ENCODE peak calls at places on chromosome 16, in seven cellular contexts. W is lower leg skin, C is omental fat pad, D is DMS153, R is activated gamma-delta T cell, I is heart right ventricle, F is hepatocyte. P is an unnamed sample.

GRCh38 chr16:86884256-86884655 is 305.9 kb downstream of the FOXL1 start:
- DNase-seq in W (no peak), C (no peak), D (no peak), R (no peak), I (no peak), F (no peak), P (no peak)

GRCh38 chr16:69812213-69813014 is 50.3 kb downstream of the WWP2 start:
- DNase-seq in W (no peak), C (no peak), D (no peak), R (no peak), I (no peak), F (no peak), P (no peak)

GRCh38 chr16:50067290-50067853 is 1.6 kb downstream of the HEATR3 start:
- DNase-seq in W (no peak), C (no peak), D (no peak), R (no peak), I (no peak), F (peak), P (peak)

GRCh38 chr16:84925092-84925772 is 86.1 kb downstream of the ZDHHC7 start:
- DNase-seq in W (no peak), C (peak), D (no peak), R (no peak), I (peak), F (peak), P (no peak)

GRCh38 chr16:694863-695354 is 4.7 kb upstream of the WDR24 start:
- DNase-seq in W (no peak), C (no peak), D (no peak), R (no peak), I (no peak), F (no peak), P (no peak)

GRCh38 chr16:3066440-3066748 is 954 bp downstream of the IL32 start:
- DNase-seq in W (no peak), C (no peak), D (no peak), R (no peak), I (no peak), F (no peak), P (no peak)

GRCh38 chr16:13919330-13919682 is 648 bp upstream of the ERCC4 start:
- DNase-seq in W (no peak), C (no peak), D (no peak), R (no peak), I (no peak), F (peak), P (no peak)

GRCh38 chr16:24281466-24281865 is 25.3 kb downstream of the CACNG3 start:
- DNase-seq in W (no peak), C (no peak), D (no peak), R (no peak), I (no peak), F (no peak), P (no peak)

GRCh38 chr16:14513389-14514107 is 116.5 kb downstream of the PARN start:
- DNase-seq in W (peak), C (no peak), D (no peak), R (no peak), I (no peak), F (no peak), P (no peak)

GRCh38 chr16:69890114-69890890 is 60.8 kb upstream of the CLEC18A start:
- DNase-seq in W (peak), C (no peak), D (peak), R (no peak), I (peak), F (peak), P (peak)

GRCh38 chr16:2147981-2148671 is at the start of gene RAB26:
- DNase-seq in W (peak), C (no peak), D (peak), R (peak), I (peak), F (peak), P (peak)

GRCh38 chr16:15703029-15703736 is 53.1 kb downstream of the NDE1 start:
- DNase-seq in W (no peak), C (no peak), D (no peak), R (no peak), I (no peak), F (no peak), P (no peak)

GRCh38 chr16:56121156-56121500 is 70.2 kb upstream of the GNAO1 start:
- DNase-seq in W (no peak), C (no peak), D (no peak), R (no peak), I (no peak), F (no peak), P (no peak)

GRCh38 chr16:2692251-2692947 is 10.1 kb downstream of the KCTD5 start:
- DNase-seq in W (no peak), C (no peak), D (no peak), R (no peak), I (peak), F (no peak), P (peak)

GRCh38 chr16:24670623-24671454 is 58.6 kb upstream of the TNRC6A start:
- DNase-seq in W (peak), C (no peak), D (peak), R (no peak), I (peak), F (peak), P (peak)

GRCh38 chr16:85306071-85306792 is 194.0 kb upstream of the CIBAR2 start:
- DNase-seq in W (peak), C (peak), D (peak), R (no peak), I (peak), F (peak), P (no peak)

GRCh38 chr16:46762583-46762982 is 14.4 kb upstream of the MYLK3 start:
- DNase-seq in W (no peak), C (no peak), D (no peak), R (no peak), I (no peak), F (peak), P (no peak)

P was measured in putamen.